ENCODE peak calls at places on chromosomes 1 and 21, in six cellular contexts. One of them, this sample, is unnamed.
A peak's percentile ranks its signal among the peaks of the same experiment; 100 is the strongest.

GRCh38 chr1:213284626-213285025 is 233.6 kb downstream of the RPS6KC1 start:
- DNase-seq in HCT116: no peak
- DNase-seq in tibial artery: no peak
- DNase-seq in lung: no peak
- DNase-seq in endodermal cell: no peak
- DNase-seq in mucosa of descending colon: no peak
- DNase-seq in this sample: no peak

GRCh38 chr1:234114648-234115307 is 210.3 kb downstream of the SLC35F3 start:
- DNase-seq in HCT116: peak; percentile 21
- DNase-seq in tibial artery: peak; percentile 33
- DNase-seq in lung: no peak
- DNase-seq in endodermal cell: peak; percentile 60
- DNase-seq in mucosa of descending colon: no peak
- DNase-seq in this sample: peak; percentile 19

GRCh38 chr1:169013821-169014220 is 92.7 kb upstream of the ATP1B1 start:
- DNase-seq in HCT116: no peak
- DNase-seq in tibial artery: no peak
- DNase-seq in lung: no peak
- DNase-seq in endodermal cell: no peak
- DNase-seq in mucosa of descending colon: no peak
- DNase-seq in this sample: no peak

GRCh38 chr1:225845633-225846259 is 35.8 kb downstream of the EPHX1 start:
- DNase-seq in HCT116: peak; percentile 61
- DNase-seq in tibial artery: peak; percentile 82
- DNase-seq in lung: peak; percentile 69
- DNase-seq in endodermal cell: peak; percentile 96
- DNase-seq in mucosa of descending colon: peak; percentile 78
- DNase-seq in this sample: peak; percentile 82

GRCh38 chr1:222757673-222758268 is 20.8 kb downstream of the FAM177B start:
- DNase-seq in HCT116: no peak
- DNase-seq in tibial artery: no peak
- DNase-seq in lung: no peak
- DNase-seq in endodermal cell: no peak
- DNase-seq in mucosa of descending colon: no peak
- DNase-seq in this sample: no peak

GRCh38 chr21:25508364-25508763 is 98.9 kb downstream of the MRPL39 start:
- DNase-seq in HCT116: no peak
- DNase-seq in tibial artery: no peak
- DNase-seq in lung: no peak
- DNase-seq in endodermal cell: no peak
- DNase-seq in mucosa of descending colon: no peak
- DNase-seq in this sample: no peak

GRCh38 chr1:147389532-147390184 is 147.2 kb downstream of the CHD1L start:
- DNase-seq in HCT116: peak; percentile 27
- DNase-seq in tibial artery: no peak
- DNase-seq in lung: no peak
- DNase-seq in endodermal cell: peak; percentile 73
- DNase-seq in mucosa of descending colon: no peak
- DNase-seq in this sample: no peak

GRCh38 chr1:63813829-63814277 is 40.0 kb downstream of the ROR1 start:
- DNase-seq in HCT116: no peak
- DNase-seq in tibial artery: no peak
- DNase-seq in lung: no peak
- DNase-seq in endodermal cell: no peak
- DNase-seq in mucosa of descending colon: no peak
- DNase-seq in this sample: no peak

GRCh38 chr1:218366322-218367052 is 21.4 kb downstream of the TGFB2 start:
- DNase-seq in HCT116: no peak
- DNase-seq in tibial artery: no peak
- DNase-seq in lung: no peak
- DNase-seq in endodermal cell: no peak
- DNase-seq in mucosa of descending colon: no peak
- DNase-seq in this sample: no peak

GRCh38 chr1:207868769-207869721 is 41.9 kb downstream of the CD34 start:
- DNase-seq in HCT116: peak; percentile 29
- DNase-seq in tibial artery: peak; percentile 75
- DNase-seq in lung: peak; percentile 77
- DNase-seq in endodermal cell: peak; percentile 92
- DNase-seq in mucosa of descending colon: peak; percentile 91
- DNase-seq in this sample: peak; percentile 75

DNA sequence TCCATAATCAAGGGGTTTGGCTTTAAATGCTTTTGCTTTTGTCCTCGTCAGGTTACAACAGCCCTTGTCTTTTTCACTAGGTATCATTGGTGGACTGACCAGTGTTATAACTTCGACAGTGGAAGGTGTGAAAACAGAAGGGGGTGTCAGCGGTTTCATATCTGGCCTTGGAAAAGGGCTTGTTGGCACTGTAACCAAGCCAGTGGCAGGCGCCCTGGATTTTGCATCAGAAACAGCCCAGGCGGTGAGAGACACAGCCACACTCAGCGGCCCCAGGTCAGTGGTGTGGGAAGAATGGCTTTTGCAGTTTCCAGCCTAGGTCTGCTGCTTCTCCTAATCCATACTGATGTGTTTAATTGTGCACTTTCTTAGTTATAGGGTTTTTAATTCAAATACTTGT is 157.9 kb downstream of the DHRS3 start:
- DNase-seq in HCT116: no peak
- DNase-seq in tibial artery: no peak
- DNase-seq in lung: no peak
- DNase-seq in endodermal cell: no peak
- DNase-seq in mucosa of descending colon: no peak
- DNase-seq in this sample: no peak
- H3K4me1 ChIP-seq in HCT116: peaks cover 31% of the 10 kb centered on the region
- H3K4me1 ChIP-seq in tibial artery: peaks cover 3% of the 10 kb centered on the region
- H3K4me1 ChIP-seq in lung: peaks cover 31% of the 10 kb centered on the region
- H3K4me1 ChIP-seq in endodermal cell: peaks cover 16% of the 10 kb centered on the region
- H3K4me1 ChIP-seq in mucosa of descending colon: no peaks in the 10 kb centered on the region
- H3K4me1 ChIP-seq in this sample: peaks cover 39% of the 10 kb centered on the region

DNA sequence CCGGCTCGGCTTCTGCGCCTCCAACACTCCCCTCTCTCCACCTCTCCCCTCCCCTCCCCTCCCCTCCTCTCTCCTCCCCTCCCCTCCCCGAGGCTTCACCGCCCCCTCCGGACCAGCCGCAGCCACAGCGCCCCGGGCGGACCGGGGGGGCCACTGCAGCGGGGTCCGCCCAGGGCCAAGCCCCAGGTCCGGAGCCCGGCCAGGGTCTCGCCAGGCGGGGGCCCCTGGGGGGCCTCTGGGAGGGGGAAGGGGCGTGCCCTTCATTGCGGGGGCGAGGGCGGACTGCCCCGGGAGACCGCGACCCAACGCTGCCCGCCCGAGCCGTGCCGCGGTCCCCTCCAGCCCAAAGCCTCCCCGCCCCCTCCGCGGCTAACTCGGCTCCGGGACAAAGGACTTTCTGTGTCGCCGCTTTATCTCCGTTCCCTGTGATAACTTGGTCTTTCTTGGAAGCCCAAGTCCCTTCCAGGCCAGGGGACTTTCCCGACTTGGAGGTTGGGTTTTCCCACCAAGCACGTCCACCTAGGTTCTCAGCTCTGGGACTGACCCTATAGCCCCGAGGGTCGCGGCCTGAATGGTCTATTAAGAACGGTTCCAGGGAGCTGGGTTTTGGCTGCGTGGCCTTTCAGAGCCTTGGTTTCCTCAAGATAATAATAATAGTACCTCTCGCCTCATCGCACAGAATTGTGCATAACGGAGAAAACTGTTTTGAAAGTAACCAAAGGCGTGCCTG is at the start of gene UBQLN4:
- DNase-seq in HCT116: peak; percentile 67
- DNase-seq in tibial artery: peak; percentile 83
- DNase-seq in lung: peak; percentile 89
- DNase-seq in endodermal cell: peak; percentile 96
- DNase-seq in mucosa of descending colon: peak; percentile 92
- DNase-seq in this sample: peak; percentile 84
- TF ChIP-seq CTCF in HCT116: no peak
- TF ChIP-seq CTCF in tibial artery: peak; percentile 61
- TF ChIP-seq CTCF in lung: no peak
- TF ChIP-seq CTCF in endodermal cell: peak; percentile 63
- TF ChIP-seq CTCF in mucosa of descending colon: peak; percentile 78
- TF ChIP-seq CTCF in this sample: peak; percentile 38

GRCh38 chr1:184405743-184406142 is 18.9 kb downstream of the C1orf21 start:
- DNase-seq in HCT116: no peak
- DNase-seq in tibial artery: no peak
- DNase-seq in lung: no peak
- DNase-seq in endodermal cell: no peak
- DNase-seq in mucosa of descending colon: no peak
- DNase-seq in this sample: no peak

GRCh38 chr1:184407816-184408510 is 21.1 kb downstream of the C1orf21 start:
- DNase-seq in HCT116: no peak
- DNase-seq in tibial artery: no peak
- DNase-seq in lung: no peak
- DNase-seq in endodermal cell: no peak
- DNase-seq in mucosa of descending colon: no peak
- DNase-seq in this sample: no peak

GRCh38 chr1:184408580-184408979 is 21.8 kb downstream of the C1orf21 start:
- DNase-seq in HCT116: no peak
- DNase-seq in tibial artery: no peak
- DNase-seq in lung: no peak
- DNase-seq in endodermal cell: no peak
- DNase-seq in mucosa of descending colon: no peak
- DNase-seq in this sample: no peak

GRCh38 chr1:184406454-184406853 is 19.6 kb downstream of the C1orf21 start:
- DNase-seq in HCT116: no peak
- DNase-seq in tibial artery: no peak
- DNase-seq in lung: no peak
- DNase-seq in endodermal cell: no peak
- DNase-seq in mucosa of descending colon: no peak
- DNase-seq in this sample: no peak

DNA sequence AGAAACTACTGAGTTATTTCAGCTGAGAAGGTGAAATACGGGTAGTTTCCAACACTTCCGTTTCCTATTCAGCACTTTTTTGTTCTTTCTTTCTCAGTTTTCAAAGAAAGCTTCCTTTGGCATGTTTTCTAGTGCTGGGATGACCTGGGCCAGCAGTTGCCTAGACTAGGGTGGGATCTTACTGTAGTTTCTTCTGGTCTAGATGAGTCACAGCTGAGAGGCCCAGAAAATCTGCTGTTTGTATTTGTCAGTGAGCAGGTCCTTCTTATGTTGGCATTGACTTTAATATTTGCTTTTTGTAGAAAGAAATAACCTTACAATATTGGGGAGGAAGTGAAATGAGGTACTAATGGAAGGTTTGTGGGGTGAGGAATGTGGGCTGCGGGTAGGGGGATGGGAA is 22.2 kb downstream of the C1orf21 start:
- DNase-seq in HCT116: no peak
- DNase-seq in tibial artery: no peak
- DNase-seq in lung: no peak
- DNase-seq in endodermal cell: no peak
- DNase-seq in mucosa of descending colon: no peak
- DNase-seq in this sample: no peak
- H3K9me3 ChIP-seq in HCT116: no peaks in the 10 kb centered on the region
- H3K9me3 ChIP-seq in tibial artery: no peaks in the 10 kb centered on the region
- H3K9me3 ChIP-seq in lung: no peaks in the 10 kb centered on the region
- H3K9me3 ChIP-seq in endodermal cell: peaks cover 3% of the 10 kb centered on the region
- H3K9me3 ChIP-seq in mucosa of descending colon: no peaks in the 10 kb centered on the region
- H3K9me3 ChIP-seq in this sample: no peaks in the 10 kb centered on the region

GRCh38 chr1:6819641-6820040 is 34.4 kb downstream of the CAMTA1 start:
- DNase-seq in HCT116: no peak
- DNase-seq in tibial artery: no peak
- DNase-seq in lung: no peak
- DNase-seq in endodermal cell: no peak
- DNase-seq in mucosa of descending colon: no peak
- DNase-seq in this sample: no peak

GRCh38 chr1:6823822-6824221 is 38.6 kb downstream of the CAMTA1 start:
- DNase-seq in HCT116: no peak
- DNase-seq in tibial artery: no peak
- DNase-seq in lung: no peak
- DNase-seq in endodermal cell: no peak
- DNase-seq in mucosa of descending colon: no peak
- DNase-seq in this sample: no peak

GRCh38 chr1:6822530-6823359 is 37.5 kb downstream of the CAMTA1 start:
- DNase-seq in HCT116: no peak
- DNase-seq in tibial artery: no peak
- DNase-seq in lung: no peak
- DNase-seq in endodermal cell: no peak
- DNase-seq in mucosa of descending colon: no peak
- DNase-seq in this sample: no peak

GRCh38 chr1:6824665-6825368 is 39.6 kb downstream of the CAMTA1 start:
- DNase-seq in HCT116: no peak
- DNase-seq in tibial artery: no peak
- DNase-seq in lung: no peak
- DNase-seq in endodermal cell: no peak
- DNase-seq in mucosa of descending colon: no peak
- DNase-seq in this sample: peak; percentile 18

GRCh38 chr1:6820899-6821298 is 35.6 kb downstream of the CAMTA1 start:
- DNase-seq in HCT116: no peak
- DNase-seq in tibial artery: no peak
- DNase-seq in lung: no peak
- DNase-seq in endodermal cell: no peak
- DNase-seq in mucosa of descending colon: no peak
- DNase-seq in this sample: no peak
- H3K4me1 ChIP-seq in HCT116: peaks cover 14% of the 10 kb centered on the region
- H3K4me1 ChIP-seq in tibial artery: no peaks in the 10 kb centered on the region
- H3K4me1 ChIP-seq in lung: peaks cover 1% of the 10 kb centered on the region
- H3K4me1 ChIP-seq in endodermal cell: peaks cover 2% of the 10 kb centered on the region
- H3K4me1 ChIP-seq in mucosa of descending colon: peaks cover 40% of the 10 kb centered on the region
- H3K4me1 ChIP-seq in this sample: no peaks in the 10 kb centered on the region